ENCODE peak calls at places on chromosomes 11 and 22, in five cellular contexts. E, S, Q, D and H are unnamed samples.

GRCh38 chr11:119019996-119020395 is 1.4 kb downstream of the TRAPPC4 start:
- DNase-seq in E (no peak), S (no peak), Q (no peak), D (no peak), H (no peak)

GRCh38 chr22:49948958-49949913 is 11.3 kb upstream of the PIM3 start:
- DNase-seq in E (no peak), S (no peak), Q (no peak), D (no peak), H (peak)

GRCh38 chr11:57303990-57304579 is 20.7 kb downstream of the TNKS1BP1 start:
- DNase-seq in E (no peak), S (no peak), Q (no peak), D (no peak), H (no peak)

GRCh38 chr11:32115406-32115805 is 24.5 kb downstream of the RCN1 start:
- DNase-seq in E (no peak), S (no peak), Q (no peak), D (no peak), H (no peak)

GRCh38 chr11:70185348-70186055 is 17.6 kb upstream of the FADD start:
- DNase-seq in E (no peak), S (no peak), Q (no peak), D (no peak), H (no peak)

GRCh38 chr11:71937826-71938225 is 9.0 kb downstream of the RNF121 start:
- DNase-seq in E (no peak), S (no peak), Q (no peak), D (no peak), H (no peak)

GRCh38 chr22:17583151-17583550 is 19.9 kb downstream of the SLC25A18 start:
- DNase-seq in E (no peak), S (no peak), Q (no peak), D (no peak), H (no peak)

GRCh38 chr11:34586655-34587281 is 34.1 kb upstream of the EHF start:
- DNase-seq in E (no peak), S (no peak), Q (no peak), D (no peak), H (no peak)

GRCh38 chr11:68003846-68004550 is at the start of gene UNC93B1:
- DNase-seq in E (peak), S (peak), Q (peak), D (no peak), H (peak)

GRCh38 chr11:95358516-95359322 is 127.7 kb upstream of the SESN3 start:
- DNase-seq in E (no peak), S (no peak), Q (no peak), D (no peak), H (no peak)

GRCh38 chr22:30169002-30169401 is 77.6 kb downstream of the LIF start:
- DNase-seq in E (no peak), S (no peak), Q (no peak), D (no peak), H (no peak)

GRCh38 chr11:84886344-84886743 is 740.8 kb downstream of the DLG2 start:
- DNase-seq in E (peak), S (no peak), Q (no peak), D (no peak), H (no peak)

GRCh38 chr11:3204141-3205015 is 14.2 kb downstream of the MRGPRG start:
- DNase-seq in E (no peak), S (no peak), Q (no peak), D (no peak), H (no peak)

GRCh38 chr11:96272542-96273306 is 70.3 kb downstream of the MAML2 start:
- DNase-seq in E (peak), S (peak), Q (no peak), D (no peak), H (peak)

GRCh38 chr11:8168485-8169257 is at the start of gene RIC3:
- DNase-seq in E (no peak), S (no peak), Q (peak), D (peak), H (no peak)

GRCh38 chr11:20034941-20035340 is 125.3 kb downstream of the DBX1 start:
- DNase-seq in E (no peak), S (no peak), Q (no peak), D (no peak), H (no peak)

GRCh38 chr11:118609380-118610219 is 2.2 kb downstream of the PHLDB1 start:
- DNase-seq in E (peak), S (peak), Q (no peak), D (no peak), H (no peak)

GRCh38 chr11:65867284-65868071 is 5.1 kb downstream of the EFEMP2 start:
- DNase-seq in E (no peak), S (no peak), Q (peak), D (no peak), H (no peak)

GRCh38 chr11:28833670-28834069 is 725.5 kb downstream of the METTL15 start:
- DNase-seq in E (peak), S (peak), Q (no peak), D (no peak), H (no peak)

GRCh38 chr11:27274854-27275395 is 88.1 kb downstream of the CCDC34 start:
- DNase-seq in E (no peak), S (no peak), Q (no peak), D (no peak), H (peak)

GRCh38 chr11:15885913-15886698 is 470.2 kb downstream of the SOX6 start:
- DNase-seq in E (no peak), S (no peak), Q (no peak), D (no peak), H (no peak)

GRCh38 chr11:87501388-87501787 is 463.7 kb downstream of the TMEM135 start:
- DNase-seq in E (no peak), S (no peak), Q (no peak), D (no peak), H (no peak)

GRCh38 chr22:19767427-19768380 is 7.1 kb downstream of the TBX1 start:
- DNase-seq in E (no peak), S (no peak), Q (no peak), D (no peak), H (peak)

GRCh38 chr11:113828186-113828585 is 47.2 kb downstream of the USP28 start:
- DNase-seq in E (no peak), S (no peak), Q (no peak), D (no peak), H (no peak)

GRCh38 chr11:11020219-11020726 is 162.4 kb upstream of the ZBED5 start:
- DNase-seq in E (no peak), S (no peak), Q (no peak), D (no peak), H (no peak)

GRCh38 chr11:127110542-127110941 is 110.0 kb upstream of the KIRREL3 start:
- DNase-seq in E (no peak), S (no peak), Q (no peak), D (no peak), H (no peak)

GRCh38 chr22:29580200-29580810 is 608 bp downstream of the NIPSNAP1 start:
- DNase-seq in E (no peak), S (peak), Q (no peak), D (no peak), H (no peak)

GRCh38 chr11:73394416-73395296 is 18.5 kb downstream of the RELT start:
- DNase-seq in E (no peak), S (no peak), Q (no peak), D (no peak), H (peak)

GRCh38 chr22:30694171-30694637 is 470 bp upstream of the OSBP2 start:
- DNase-seq in E (peak), S (peak), Q (peak), D (peak), H (peak)

GRCh38 chr11:76637491-76638266 is 32.9 kb downstream of the LRRC32 start:
- DNase-seq in E (no peak), S (no peak), Q (no peak), D (no peak), H (no peak)

GRCh38 chr11:127993788-127994187 is 593.6 kb downstream of the ETS1 start:
- DNase-seq in E (no peak), S (no peak), Q (no peak), D (peak), H (no peak)

GRCh38 chr11:41309716-41310115 is 149.7 kb downstream of the LRRC4C start:
- DNase-seq in E (no peak), S (no peak), Q (no peak), D (no peak), H (no peak)

GRCh38 chr11:86737752-86738151 is 62.6 kb upstream of the PRSS23 start:
- DNase-seq in E (peak), S (peak), Q (no peak), D (no peak), H (no peak)

GRCh38 chr11:6693342-6694228 is 10.4 kb upstream of the MRPL17 start:
- DNase-seq in E (peak), S (peak), Q (no peak), D (no peak), H (no peak)

GRCh38 chr11:459511-460220 is 9.6 kb downstream of the PTDSS2 start:
- DNase-seq in E (no peak), S (no peak), Q (no peak), D (no peak), H (peak)

GRCh38 chr11:46176421-46176820 is 55.2 kb upstream of the PHF21A start:
- DNase-seq in E (no peak), S (no peak), Q (no peak), D (no peak), H (no peak)
- H3K4me3 ChIP-seq in E (no peak), S (no peak), Q (no peak), D (no peak), H (no peak)

GRCh38 chr22:24697141-24697540 is 77.4 kb downstream of the PIWIL3 start:
- DNase-seq in E (no peak), S (no peak), Q (no peak), D (no peak), H (no peak)
- H4K91ac ChIP-seq in E (peak), S (peak), Q (no peak), D (peak), H (no peak)

GRCh38 chr11:123690490-123690889 is 36.1 kb upstream of the SCN3B start:
- DNase-seq in E (peak), S (no peak), Q (no peak), D (no peak), H (peak)
- H3K4me3 ChIP-seq in E (no peak), S (no peak), Q (no peak), D (no peak), H (no peak)

DNA sequence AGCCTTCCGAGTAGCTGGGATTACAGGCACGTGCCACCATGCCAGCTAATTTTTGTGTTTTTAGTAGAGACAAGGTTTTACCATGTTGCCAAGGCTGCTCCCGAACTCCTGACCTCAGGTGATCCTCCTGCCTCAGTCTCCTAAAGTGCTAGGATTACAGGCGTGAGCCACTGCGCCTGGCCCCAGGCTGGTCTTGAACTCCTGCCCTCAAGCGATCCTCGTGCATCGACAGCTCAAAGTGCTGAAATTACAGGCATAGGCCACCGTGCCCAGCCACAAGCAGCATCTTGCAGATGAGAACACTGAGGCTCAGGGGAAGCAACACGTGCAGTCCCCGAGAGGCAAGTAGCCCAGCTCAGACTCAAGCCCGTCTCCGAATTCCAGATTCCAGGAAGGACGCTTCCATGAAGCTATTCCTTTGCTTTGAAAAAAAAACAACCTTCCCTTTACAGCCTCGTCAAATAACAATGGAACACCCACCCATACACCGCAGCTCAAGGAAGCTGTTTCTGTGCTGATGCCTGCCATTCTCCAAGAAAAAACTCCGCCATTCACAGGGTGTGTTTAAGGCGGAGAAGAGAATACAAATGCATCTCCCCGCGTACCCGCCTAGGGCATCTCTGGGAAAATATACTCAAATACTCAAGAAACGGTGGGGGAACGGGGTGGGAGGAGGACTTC is 34.5 kb upstream of the PDGFB start:
- DNase-seq in E (no peak), S (no peak), Q (no peak), D (no peak), H (no peak)
- H4K91ac ChIP-seq in E (peak), S (no peak), Q (no peak), D (peak), H (no peak)

GRCh38 chr22:44454113-44454769 is 43.8 kb downstream of the RTL6 start:
- DNase-seq in E (no peak), S (no peak), Q (no peak), D (no peak), H (no peak)

GRCh38 chr22:44455963-44456358 is 42.1 kb downstream of the RTL6 start:
- DNase-seq in E (no peak), S (no peak), Q (no peak), D (no peak), H (no peak)

GRCh38 chr22:44456661-44457412 is 41.2 kb downstream of the RTL6 start:
- DNase-seq in E (no peak), S (no peak), Q (no peak), D (no peak), H (no peak)

GRCh38 chr22:44453441-44454112 is 44.5 kb downstream of the RTL6 start:
- DNase-seq in E (no peak), S (no peak), Q (no peak), D (no peak), H (no peak)

DNA sequence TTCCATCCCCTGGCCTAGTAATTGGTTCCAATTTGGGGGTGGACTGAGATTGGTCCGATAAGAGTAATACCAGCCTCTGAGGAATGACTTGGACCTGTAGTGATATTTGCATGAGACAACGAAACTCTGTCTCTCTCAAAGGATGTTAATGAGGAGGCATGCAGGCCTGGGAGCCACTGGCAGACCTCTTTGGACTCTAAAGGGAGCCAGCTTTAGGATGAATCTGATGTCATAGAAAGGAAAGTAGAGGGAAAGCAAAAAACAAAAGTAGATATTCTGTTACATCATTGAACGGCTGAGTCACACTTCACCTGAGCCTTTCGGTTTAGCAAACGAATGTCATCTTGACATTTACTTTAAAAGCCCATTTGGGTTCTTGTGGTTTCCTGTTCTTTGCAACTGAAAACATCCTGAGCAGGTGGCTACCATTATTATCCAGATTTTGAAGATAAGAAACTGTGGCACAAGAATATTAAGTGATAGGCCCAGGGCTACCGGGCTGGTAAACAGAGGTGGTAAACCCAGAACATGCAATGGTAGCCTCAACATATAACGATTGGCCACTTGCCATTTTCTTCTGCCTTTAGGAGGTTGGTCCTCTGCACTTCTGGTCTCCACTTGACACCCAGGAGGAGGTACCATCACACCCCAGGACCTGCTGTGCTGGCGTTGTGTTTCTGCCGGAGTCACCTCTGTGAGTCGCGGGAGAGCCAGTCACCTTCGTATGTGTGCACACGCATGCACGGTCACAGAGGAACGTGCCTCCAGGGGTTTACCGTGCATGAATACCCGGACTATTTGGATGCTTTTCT is 42.7 kb downstream of the RTL6 start:
- DNase-seq in E (no peak), S (no peak), Q (no peak), D (no peak), H (peak)
- H3K4me3 ChIP-seq in E (no peak), S (no peak), Q (no peak), D (no peak), H (no peak)